ENCODE peak calls at places on chromosomes 3 and 15, in seven cellular contexts. X is stimulated activated naive CD8-positive, alpha-beta T cell treated with anti-CD3 and anti-CD28 coated beads, Interleukin-15, amount 100 ng/mL, for 72 hours; O is AG09309; B is amniotic stem cell; G is T47D; U is M059J; F is NCI-H460. H is an unnamed sample.

GRCh38 chr15:91974321-91974720 is 120.8 kb downstream of the SLCO3A1 start:
- DNase-seq in B (no peak), G (no peak), X (no peak), F (no peak), U (peak), O (no peak), H (no peak)

GRCh38 chr15:101310163-101310480 is 15.1 kb upstream of the SNRPA1 start:
- DNase-seq in G (no peak), X (no peak), U (no peak), F (no peak), O (no peak), B (no peak), H (no peak)

GRCh38 chr15:83854314-83854713 is 200.4 kb downstream of the ADAMTSL3 start:
- DNase-seq in X (no peak), B (no peak), O (no peak), F (no peak), G (no peak), U (no peak), H (no peak)

GRCh38 chr15:98501632-98502031 is 146.7 kb upstream of the IGF1R start:
- DNase-seq in X (no peak), B (no peak), F (no peak), U (no peak), O (no peak), G (no peak), H (no peak)

GRCh38 chr3:29335438-29335837 is 54.6 kb downstream of the RBMS3 start:
- DNase-seq in F (peak), U (peak), O (peak), B (peak), X (no peak), G (peak), H (peak)

GRCh38 chr3:134464693-134465385 is 20.9 kb downstream of the ANAPC13 start:
- DNase-seq in U (no peak), G (no peak), X (no peak), O (no peak), F (no peak), B (no peak), H (no peak)

GRCh38 chr15:94858011-94858410 is 626.6 kb downstream of the MCTP2 start:
- DNase-seq in F (no peak), B (no peak), X (no peak), G (no peak), U (no peak), O (no peak), H (no peak)

GRCh38 chr3:183664913-183665381 is 29.5 kb downstream of the KLHL24 start:
- DNase-seq in F (no peak), X (no peak), G (no peak), O (no peak), U (peak), B (peak), H (peak)

GRCh38 chr3:120470870-120471269 is 20.1 kb upstream of the FSTL1 start:
- DNase-seq in G (no peak), X (no peak), B (no peak), U (peak), F (no peak), O (no peak), H (no peak)

GRCh38 chr3:158936530-158937113 is 134.8 kb downstream of the MFSD1 start:
- DNase-seq in G (no peak), O (no peak), B (no peak), X (no peak), F (no peak), U (peak), H (no peak)

GRCh38 chr15:101123222-101123910 is 128.5 kb downstream of the CHSY1 start:
- DNase-seq in B (no peak), G (no peak), U (peak), O (peak), X (no peak), F (no peak), H (no peak)

GRCh38 chr15:83283813-83284562 is 476 bp downstream of the BNC1 start:
- DNase-seq in X (peak), G (no peak), O (no peak), U (no peak), F (no peak), B (no peak), H (no peak)

GRCh38 chr3:31077826-31078225 is 183.4 kb upstream of the GADL1 start:
- DNase-seq in O (no peak), X (no peak), B (no peak), F (no peak), G (no peak), U (peak), H (no peak)

GRCh38 chr3:13069495-13069894 is 3.7 kb downstream of the IQSEC1 start:
- DNase-seq in O (no peak), F (no peak), U (no peak), B (no peak), G (no peak), X (peak), H (no peak)

GRCh38 chr15:31489801-31490646 is 163.4 kb downstream of the KLF13 start:
- DNase-seq in O (no peak), X (no peak), B (peak), U (peak), G (peak), F (peak), H (peak)

GRCh38 chr3:70011582-70011981 is 12.0 kb downstream of the SAMMSON start:
- DNase-seq in X (no peak), G (no peak), B (no peak), U (no peak), O (no peak), F (no peak), H (no peak)

GRCh38 chr3:174495928-174496327 is 363.2 kb upstream of the NAALADL2 start:
- DNase-seq in O (no peak), B (no peak), F (no peak), U (no peak), G (no peak), X (no peak), H (no peak)

GRCh38 chr3:119288669-119289068 is 5.5 kb upstream of the ARHGAP31 start:
- DNase-seq in F (no peak), U (no peak), G (no peak), B (no peak), O (no peak), X (no peak), H (no peak)

GRCh38 chr3:54356299-54357037 is 234.1 kb downstream of the CACNA2D3 start:
- DNase-seq in U (peak), G (no peak), O (no peak), X (no peak), B (no peak), F (peak), H (peak)

GRCh38 chr3:76310059-76310458 is 524.7 kb upstream of the ZNF717 start:
- DNase-seq in F (no peak), G (no peak), O (no peak), X (no peak), U (no peak), B (no peak), H (no peak)

H was measured in astrocyte of the cerebellum.